ENCODE peak calls at places on chromosomes 7 and 10, in four cellular contexts. One of them, this sample, is unnamed.

GRCh38 chr10:3095373-3096139 is 28.2 kb downstream of the PFKP start:
- DNase-seq in HepG2: peak
- DNase-seq in A549: peak
- DNase-seq in ovary: no peak
- DNase-seq in this sample: peak

GRCh38 chr7:117993377-117994003 is 120.2 kb upstream of the CTTNBP2 start:
- DNase-seq in A549: peak
- DNase-seq in ovary: no peak
- DNase-seq in HepG2: peak
- DNase-seq in this sample: peak

GRCh38 chr7:100891555-100891954 is 2.0 kb upstream of the UFSP1 start:
- DNase-seq in ovary: no peak
- DNase-seq in A549: no peak
- DNase-seq in HepG2: no peak
- DNase-seq in this sample: no peak

GRCh38 chr10:13349776-13350274 is 1.7 kb upstream of the SEPHS1 start:
- DNase-seq in HepG2: no peak
- DNase-seq in A549: no peak
- DNase-seq in ovary: peak
- DNase-seq in this sample: peak

GRCh38 chr10:127979566-127979965 is 72.7 kb downstream of the PTPRE start:
- DNase-seq in HepG2: no peak
- DNase-seq in A549: no peak
- DNase-seq in ovary: no peak
- DNase-seq in this sample: no peak

GRCh38 chr10:118590334-118590733 is 5.1 kb downstream of the PRLHR start:
- DNase-seq in ovary: peak
- DNase-seq in HepG2: no peak
- DNase-seq in A549: no peak
- DNase-seq in this sample: no peak

GRCh38 chr10:75498866-75499265 is 67.4 kb downstream of the LRMDA start:
- DNase-seq in HepG2: no peak
- DNase-seq in ovary: no peak
- DNase-seq in A549: no peak
- DNase-seq in this sample: no peak

GRCh38 chr10:43795639-43796038 is 147.0 kb upstream of the ZNF32 start:
- DNase-seq in HepG2: no peak
- DNase-seq in A549: no peak
- DNase-seq in ovary: no peak
- DNase-seq in this sample: no peak

GRCh38 chr7:2321020-2321419 is 6.8 kb upstream of the SNX8 start:
- DNase-seq in ovary: no peak
- DNase-seq in HepG2: peak
- DNase-seq in A549: no peak
- DNase-seq in this sample: no peak

GRCh38 chr10:79112898-79113431 is 44.2 kb downstream of the ZMIZ1 start:
- DNase-seq in HepG2: no peak
- DNase-seq in A549: peak
- DNase-seq in ovary: peak
- DNase-seq in this sample: no peak

GRCh38 chr7:159197066-159197975 is 52.7 kb upstream of the VIPR2 start:
- DNase-seq in A549: no peak
- DNase-seq in ovary: no peak
- DNase-seq in HepG2: no peak
- DNase-seq in this sample: peak

GRCh38 chr7:137120690-137121089 is 222.8 kb downstream of the PTN start:
- DNase-seq in A549: no peak
- DNase-seq in HepG2: no peak
- DNase-seq in ovary: no peak
- DNase-seq in this sample: no peak

GRCh38 chr7:84204655-84205054 is 10.1 kb upstream of the SEMA3A start:
- DNase-seq in A549: no peak
- DNase-seq in ovary: no peak
- DNase-seq in HepG2: no peak
- DNase-seq in this sample: no peak

GRCh38 chr10:68208424-68209042 is 23.4 kb downstream of the ATOH7 start:
- DNase-seq in ovary: peak
- DNase-seq in HepG2: peak
- DNase-seq in A549: peak
- DNase-seq in this sample: peak

GRCh38 chr7:101940830-101941229 is 123.4 kb downstream of the CUX1 start:
- DNase-seq in A549: no peak
- DNase-seq in HepG2: no peak
- DNase-seq in ovary: no peak
- DNase-seq in this sample: peak

GRCh38 chr10:119680668-119681070 is 29.5 kb downstream of the BAG3 start:
- DNase-seq in A549: no peak
- DNase-seq in HepG2: no peak
- DNase-seq in ovary: no peak
- DNase-seq in this sample: no peak

GRCh38 chr10:3068968-3069737 is 1.8 kb downstream of the PFKP start:
- DNase-seq in A549: no peak
- DNase-seq in ovary: peak
- DNase-seq in HepG2: no peak
- DNase-seq in this sample: peak

GRCh38 chr10:80614576-80615416 is 77.1 kb downstream of the SH2D4B start:
- DNase-seq in ovary: no peak
- DNase-seq in A549: no peak
- DNase-seq in HepG2: no peak
- DNase-seq in this sample: no peak

GRCh38 chr10:129956902-129957673 is 7.0 kb downstream of the EBF3 start:
- DNase-seq in A549: no peak
- DNase-seq in ovary: no peak
- DNase-seq in HepG2: no peak
- DNase-seq in this sample: no peak

GRCh38 chr7:75914169-75914654 is 743 bp upstream of the POR start:
- DNase-seq in ovary: peak
- DNase-seq in HepG2: no peak
- DNase-seq in A549: no peak
- DNase-seq in this sample: peak

GRCh38 chr7:92698237-92698841 is 108.1 kb upstream of the FAM133B start:
- DNase-seq in ovary: no peak
- DNase-seq in A549: peak
- DNase-seq in HepG2: peak
- DNase-seq in this sample: peak

GRCh38 chr7:93923946-93924345 is 2.4 kb downstream of the GNG11 start:
- DNase-seq in HepG2: no peak
- DNase-seq in A549: no peak
- DNase-seq in ovary: no peak
- DNase-seq in this sample: no peak

GRCh38 chr10:89845541-89846275 is 144.3 kb downstream of the KIF20B start:
- DNase-seq in ovary: no peak
- DNase-seq in HepG2: no peak
- DNase-seq in A549: no peak
- DNase-seq in this sample: no peak

GRCh38 chr7:151014950-151015349 is 9.3 kb downstream of the ATG9B start:
- DNase-seq in ovary: no peak
- DNase-seq in HepG2: no peak
- DNase-seq in A549: no peak
- DNase-seq in this sample: peak

GRCh38 chr10:75431180-75432111 is at the start of gene LRMDA:
- DNase-seq in A549: peak
- DNase-seq in HepG2: peak
- DNase-seq in ovary: peak
- DNase-seq in this sample: peak

GRCh38 chr7:945556-946255 is 8.8 kb downstream of the ADAP1 start:
- DNase-seq in HepG2: no peak
- DNase-seq in ovary: peak
- DNase-seq in A549: no peak
- DNase-seq in this sample: peak

GRCh38 chr7:71221549-71221948 is 89.6 kb downstream of the GALNT17 start:
- DNase-seq in A549: no peak
- DNase-seq in HepG2: no peak
- DNase-seq in ovary: no peak
- DNase-seq in this sample: no peak
- TF ChIP-seq EP300 in A549: no peak
- TF ChIP-seq EP300 in HepG2: no peak
- TF ChIP-seq EP300 in ovary: no peak
- TF ChIP-seq EP300 in this sample: peak

DNA sequence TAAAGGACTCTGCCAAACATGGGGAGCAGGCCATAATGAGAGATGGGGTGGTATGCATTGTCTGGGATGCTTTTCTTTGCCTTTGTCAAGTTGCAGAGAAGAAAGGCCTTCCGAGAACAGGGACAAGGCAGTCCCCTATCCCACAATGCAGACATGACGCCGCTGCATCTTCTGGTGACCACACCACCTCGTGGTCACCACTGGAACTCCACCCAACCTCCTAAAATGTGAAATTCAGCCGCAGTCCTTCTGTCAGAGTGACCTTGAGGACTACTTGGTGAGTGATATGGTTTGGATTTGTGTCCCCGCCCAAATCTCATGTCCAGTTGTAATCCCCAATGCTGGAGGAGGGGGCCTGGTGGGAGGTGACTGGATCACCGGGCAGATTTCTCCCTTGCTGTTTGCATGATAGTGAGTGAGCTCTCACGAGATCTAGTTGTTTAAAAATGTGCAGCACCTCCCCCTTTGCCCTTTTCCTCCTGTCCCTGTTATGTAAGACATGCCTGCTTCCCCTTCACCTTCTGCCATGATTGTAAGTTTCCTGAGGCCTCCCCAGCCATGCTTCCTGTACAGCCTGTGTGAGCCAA is 15.2 kb upstream of the FRMPD2 start:
- DNase-seq in HepG2: peak
- DNase-seq in ovary: peak
- DNase-seq in A549: peak
- DNase-seq in this sample: peak
- TF ChIP-seq EP300 in HepG2: no peak
- TF ChIP-seq EP300 in ovary: no peak
- TF ChIP-seq EP300 in A549: no peak
- TF ChIP-seq EP300 in this sample: no peak

DNA sequence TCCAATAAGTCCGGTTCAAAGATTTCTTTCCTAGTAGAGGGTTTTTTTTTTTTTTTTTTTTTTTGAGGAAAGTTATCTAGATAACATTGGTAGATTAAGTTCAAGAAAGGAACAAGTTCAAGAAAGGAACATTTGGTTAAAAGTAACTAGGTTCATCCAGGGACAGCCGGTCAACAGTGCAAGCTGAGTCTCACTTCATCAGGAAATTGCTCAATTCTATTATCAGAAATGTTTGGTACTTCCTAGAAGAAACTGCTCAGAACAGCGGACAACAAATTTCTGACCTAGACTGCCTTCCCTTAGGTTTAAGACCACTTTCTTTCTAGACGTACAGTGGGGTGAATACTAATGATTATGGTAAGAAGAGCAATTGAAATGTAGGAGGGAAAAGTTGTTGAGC is 3.7 kb upstream of the IL2RA start:
- DNase-seq in ovary: no peak
- DNase-seq in A549: no peak
- DNase-seq in HepG2: no peak
- DNase-seq in this sample: no peak
- TF ChIP-seq EP300 in ovary: no peak
- TF ChIP-seq EP300 in A549: no peak
- TF ChIP-seq EP300 in HepG2: no peak
- TF ChIP-seq EP300 in this sample: no peak

GRCh38 chr7:121313793-121314676 is 14.8 kb upstream of the WNT16 start:
- DNase-seq in HepG2: no peak
- DNase-seq in A549: no peak
- DNase-seq in ovary: no peak
- DNase-seq in this sample: peak
- TF ChIP-seq EP300 in HepG2: no peak
- TF ChIP-seq EP300 in A549: no peak
- TF ChIP-seq EP300 in ovary: no peak
- TF ChIP-seq EP300 in this sample: no peak

GRCh38 chr10:117411440-117412428 is 36.5 kb upstream of the PDZD8 start:
- DNase-seq in HepG2: no peak
- DNase-seq in ovary: no peak
- DNase-seq in A549: no peak
- DNase-seq in this sample: no peak
- TF ChIP-seq EP300 in HepG2: peak
- TF ChIP-seq EP300 in ovary: no peak
- TF ChIP-seq EP300 in A549: no peak
- TF ChIP-seq EP300 in this sample: no peak

GRCh38 chr7:143382126-143382790 is 1.1 kb downstream of the ZYX start:
- DNase-seq in HepG2: no peak
- DNase-seq in ovary: no peak
- DNase-seq in A549: no peak
- DNase-seq in this sample: no peak
- TF ChIP-seq EP300 in HepG2: no peak
- TF ChIP-seq EP300 in ovary: no peak
- TF ChIP-seq EP300 in A549: no peak
- TF ChIP-seq EP300 in this sample: no peak

DNA sequence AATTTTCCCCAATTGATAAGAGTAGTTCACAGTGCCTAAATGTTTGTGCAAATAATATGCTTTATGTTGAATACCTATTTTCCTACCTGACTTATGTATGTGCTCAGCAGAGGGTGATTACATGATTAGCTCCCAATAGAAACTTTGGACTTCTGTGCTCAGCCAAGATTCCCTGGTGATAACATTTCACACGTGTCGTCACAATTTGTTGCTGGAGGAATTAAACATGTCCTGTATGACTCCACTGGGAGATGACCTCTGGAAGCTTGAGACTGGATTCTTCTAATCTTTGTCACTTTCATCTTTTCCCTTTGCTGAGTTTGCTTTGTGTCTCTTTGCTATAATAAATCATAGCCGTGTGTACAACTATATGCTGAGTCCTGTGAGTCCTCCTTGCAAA is 120.9 kb upstream of the LRRTM3 start:
- DNase-seq in HepG2: no peak
- DNase-seq in ovary: no peak
- DNase-seq in A549: no peak
- DNase-seq in this sample: no peak
- TF ChIP-seq EP300 in HepG2: no peak
- TF ChIP-seq EP300 in ovary: no peak
- TF ChIP-seq EP300 in A549: no peak
- TF ChIP-seq EP300 in this sample: no peak

DNA sequence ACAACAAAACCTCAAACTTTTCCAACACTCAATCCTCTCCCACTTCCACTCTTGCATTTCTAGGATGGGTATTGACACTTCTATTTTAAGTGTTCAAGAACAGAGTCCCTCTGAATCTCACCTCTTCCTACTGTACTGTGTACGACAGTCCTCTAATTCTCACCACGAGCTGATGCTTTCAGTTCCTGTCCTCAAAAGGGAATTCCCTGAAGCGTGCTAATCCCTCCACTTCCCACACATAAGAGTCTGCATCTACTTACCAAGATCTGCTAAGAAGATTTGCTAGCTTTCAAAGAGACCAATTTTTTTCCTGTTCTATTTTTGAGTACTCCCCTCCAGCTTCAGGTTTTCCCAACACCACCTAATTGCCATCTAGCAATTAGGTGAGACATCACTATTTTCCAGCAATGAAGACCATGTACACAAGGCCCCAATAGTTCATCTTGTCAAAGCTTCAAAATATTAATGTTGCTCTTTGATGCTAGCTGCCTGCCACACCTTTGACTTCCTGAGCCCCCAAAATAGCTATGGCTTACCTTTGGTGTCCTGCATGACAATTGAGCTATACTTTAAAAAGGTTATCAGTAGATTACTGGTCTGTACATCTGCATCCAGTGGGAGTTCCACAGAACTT is 54.4 kb downstream of the ARMH3 start:
- DNase-seq in A549: no peak
- DNase-seq in ovary: no peak
- DNase-seq in HepG2: no peak
- DNase-seq in this sample: no peak
- TF ChIP-seq EP300 in A549: no peak
- TF ChIP-seq EP300 in ovary: no peak
- TF ChIP-seq EP300 in HepG2: no peak
- TF ChIP-seq EP300 in this sample: no peak